ENCODE peak calls at places on chromosome 1, in six cellular contexts. G is HCT116, Y is endothelial cell of umbilical vein, X is K562, O is GM12878, D is HepG2. P is an unnamed sample.
A peak's percentile ranks its signal among the peaks of the same experiment; 100 is the strongest.

GRCh38 chr1:25673456-25673855 is 56.9 kb downstream of the MAN1C1 start:
- DNase-seq in Y (no peak), O (no peak), X (no peak), G (no peak), D (no peak), P (no peak)

GRCh38 chr1:21206117-21206516 is 29.4 kb upstream of the EIF4G3 start:
- DNase-seq in D (no peak), X (no peak), O (no peak), Y (no peak), G (no peak), P (no peak)

GRCh38 chr1:67710417-67710816 is 25.4 kb downstream of the GADD45A start:
- DNase-seq in X (no peak), D (no peak), G (no peak), O (no peak), Y (peak; percentile 83), P (no peak)

GRCh38 chr1:45375104-45376090 is 35.2 kb upstream of the MUTYH start:
- DNase-seq in D (no peak), O (no peak), G (no peak), X (no peak), Y (no peak), P (no peak)

GRCh38 chr1:242828199-242828598 is 303.7 kb upstream of the PLD5 start:
- DNase-seq in Y (no peak), O (no peak), G (no peak), D (peak; percentile 7), X (no peak), P (no peak)

GRCh38 chr1:23370744-23371710 is 1.4 kb upstream of the ZNF436 start:
- DNase-seq in Y (peak; percentile 82), O (no peak), D (no peak), G (no peak), X (peak; percentile 76), P (no peak)

GRCh38 chr1:205061665-205062069 is 18.7 kb downstream of the CNTN2 start:
- DNase-seq in Y (peak; percentile 71), G (peak; percentile 35), D (peak; percentile 49), O (peak; percentile 20), X (peak; percentile 83), P (peak; percentile 3)

GRCh38 chr1:2820731-2821372 is 19.4 kb upstream of the TTC34 start:
- DNase-seq in O (no peak), X (no peak), Y (no peak), D (no peak), G (no peak), P (no peak)

GRCh38 chr1:60573726-60574409 is 500.3 kb upstream of the C1orf87 start:
- DNase-seq in O (no peak), X (no peak), Y (peak; percentile 86), G (peak; percentile 27), D (peak; percentile 17), P (no peak)

GRCh38 chr1:191152776-191153175 is 675.1 kb upstream of the BRINP3 start:
- DNase-seq in Y (no peak), X (no peak), O (no peak), D (no peak), G (no peak), P (no peak)

GRCh38 chr1:244236101-244236500 is 185.0 kb downstream of the ZBTB18 start:
- DNase-seq in G (no peak), X (no peak), O (no peak), D (peak; percentile 10), Y (peak; percentile 87), P (no peak)

GRCh38 chr1:226476066-226476465 is 68.2 kb upstream of the PARP1 start:
- DNase-seq in G (no peak), D (no peak), X (no peak), O (no peak), Y (no peak), P (no peak)

GRCh38 chr1:44707112-44707881 is 23.7 kb downstream of the RNU5D-1 start:
- DNase-seq in Y (peak; percentile 20), O (no peak), D (peak; percentile 50), G (peak; percentile 61), X (no peak), P (no peak)

GRCh38 chr1:224720216-224720615 is 104.1 kb downstream of the CNIH3 start:
- DNase-seq in G (no peak), D (no peak), X (no peak), O (no peak), Y (no peak), P (no peak)

GRCh38 chr1:53535226-53535625 is 76.0 kb downstream of the DMRTB1 start:
- DNase-seq in D (no peak), G (no peak), Y (no peak), X (no peak), O (no peak), P (no peak)

GRCh38 chr1:201295346-201295745 is 12.0 kb downstream of the PKP1 start:
- DNase-seq in G (no peak), O (no peak), Y (no peak), X (no peak), D (no peak), P (no peak)

GRCh38 chr1:87331319-87332269 is 2.9 kb downstream of the LMO4 start:
- DNase-seq in O (no peak), X (peak; percentile 68), G (peak; percentile 80), Y (peak; percentile 67), D (peak; percentile 55), P (no peak)

GRCh38 chr1:54287821-54288220 is 87.9 kb downstream of the MRPL37 start:
- DNase-seq in O (no peak), D (no peak), G (no peak), Y (no peak), X (no peak), P (no peak)

GRCh38 chr1:226529891-226530290 is 18.7 kb upstream of the STUM start:
- DNase-seq in D (no peak), Y (no peak), O (no peak), G (no peak), X (no peak), P (no peak)

GRCh38 chr1:150629115-150629928 is at the start of gene ENSA:
- DNase-seq in O (peak; percentile 99), X (peak; percentile 91), Y (peak; percentile 99), G (peak; percentile 99), D (peak; percentile 99), P (peak; percentile 99)

GRCh38 chr1:167601442-167602380 is 28.3 kb upstream of the RCSD1 start:
- DNase-seq in D (no peak), G (no peak), O (no peak), Y (no peak), X (no peak), P (no peak)

GRCh38 chr1:184910005-184910404 is 64.3 kb downstream of the NIBAN1 start:
- DNase-seq in D (no peak), X (no peak), Y (no peak), G (no peak), O (no peak), P (no peak)

GRCh38 chr1:184911830-184912229 is 62.5 kb downstream of the NIBAN1 start:
- DNase-seq in G (no peak), O (no peak), X (no peak), Y (no peak), D (no peak), P (no peak)

GRCh38 chr1:184911103-184911502 is 63.2 kb downstream of the NIBAN1 start:
- DNase-seq in D (no peak), X (no peak), O (no peak), G (no peak), Y (no peak), P (no peak)

GRCh38 chr1:184912392-184912791 is 61.9 kb downstream of the NIBAN1 start:
- DNase-seq in Y (no peak), D (no peak), X (no peak), O (no peak), G (no peak), P (no peak)

GRCh38 chr1:184910596-184910995 is 63.7 kb downstream of the NIBAN1 start:
- DNase-seq in Y (no peak), G (no peak), O (no peak), X (no peak), D (no peak), P (no peak)
- TF ChIP-seq POLR2AphosphoS5 in Y (no peak), G (no peak), O (no peak), X (no peak), D (no peak), P (no peak)

GRCh38 chr1:108628666-108629065 is 32.2 kb downstream of the HENMT1 start:
- DNase-seq in G (no peak), O (no peak), X (no peak), Y (no peak), D (no peak), P (no peak)
- H3K9ac ChIP-seq in G (no peak overlapping the region), O (no peak overlapping the region), X (no peak overlapping the region), Y (no peak overlapping the region), D (no peak overlapping the region), P (no peak overlapping the region)

GRCh38 chr1:109241841-109242301 is 7.5 kb upstream of the CELSR2 start:
- DNase-seq in Y (no peak), G (no peak), O (no peak), D (no peak), X (no peak), P (no peak)

GRCh38 chr1:109241344-109241743 is 8.0 kb upstream of the CELSR2 start:
- DNase-seq in X (peak; percentile 83), O (no peak), G (no peak), D (no peak), Y (no peak), P (no peak)

GRCh38 chr1:109243221-109243620 is 6.1 kb upstream of the CELSR2 start:
- DNase-seq in D (no peak), O (no peak), Y (no peak), X (no peak), G (no peak), P (no peak)

GRCh38 chr1:109243860-109244552 is 5.3 kb upstream of the CELSR2 start:
- DNase-seq in X (no peak), D (no peak), G (no peak), Y (no peak), O (no peak), P (no peak)

DNA sequence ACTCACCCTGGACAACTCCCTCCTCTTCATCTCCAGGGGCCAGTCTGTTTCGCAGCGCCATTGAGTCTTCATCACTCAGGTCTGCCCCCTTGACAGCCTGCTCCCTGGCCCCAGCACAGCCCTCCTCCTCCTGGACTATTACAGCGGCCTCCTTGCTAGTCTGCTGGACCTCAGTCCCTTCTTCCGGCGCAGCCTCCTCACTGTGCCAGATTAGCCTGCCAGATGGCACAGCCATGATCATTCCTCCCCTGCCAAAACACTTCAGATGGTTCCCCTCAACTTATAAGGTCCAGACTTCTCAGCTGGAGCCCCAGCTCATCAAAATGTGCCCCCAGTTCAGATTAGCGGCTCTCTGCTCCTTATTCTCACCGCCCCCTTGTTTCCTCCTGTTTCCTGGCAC is 7.0 kb upstream of the CELSR2 start:
- DNase-seq in Y (no peak), D (no peak), X (no peak), O (no peak), G (no peak), P (no peak)
- TF ChIP-seq EZH2 in Y (no peak), D (no peak), X (no peak), O (no peak), G (no peak), P (no peak)

DNA sequence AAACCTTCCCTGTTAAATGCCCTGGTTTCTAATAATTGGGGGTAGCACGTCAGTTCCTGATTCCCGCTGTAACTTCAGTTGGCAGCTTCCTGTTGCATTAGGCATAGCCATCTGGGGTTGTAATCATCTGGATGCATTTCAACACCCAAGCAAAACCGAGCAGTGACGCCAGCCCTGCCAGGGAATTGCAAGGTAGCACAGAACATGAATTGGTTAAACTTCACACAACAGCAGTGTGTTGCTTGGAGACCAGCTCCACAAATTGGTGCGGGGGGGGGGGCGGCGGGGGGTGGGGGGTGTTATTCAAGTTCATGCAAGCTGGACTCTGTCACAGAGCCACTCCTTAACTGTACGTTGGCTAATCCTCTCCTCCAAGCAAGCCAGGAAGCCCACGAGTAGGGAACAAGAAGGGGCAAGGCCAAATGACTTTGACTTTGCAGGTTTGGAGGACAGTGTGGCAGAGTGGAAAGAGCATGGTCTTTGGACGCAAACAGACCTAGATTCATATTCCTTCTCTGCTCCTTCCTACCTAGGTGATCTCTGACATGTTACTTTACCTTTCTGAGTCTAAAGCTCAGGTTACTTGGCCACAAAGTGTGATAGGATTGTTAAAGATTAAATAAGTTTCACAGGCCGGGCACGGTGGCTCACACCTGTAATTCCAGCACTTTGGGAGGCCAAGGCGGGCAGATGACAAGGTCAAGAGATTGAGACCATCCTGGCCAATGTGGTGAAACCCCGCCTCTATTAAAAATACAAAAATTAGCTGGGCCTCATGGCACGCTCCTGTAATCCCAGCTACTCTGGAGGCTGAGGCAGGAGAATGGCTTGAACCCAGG is 4.7 kb downstream of the LAX1 start:
- DNase-seq in D (peak; percentile 73), O (no peak), Y (peak; percentile 68), G (no peak), X (no peak), P (peak; percentile 78)
- TF ChIP-seq POLR2AphosphoS5 in D (no peak), O (no peak), Y (no peak), G (no peak), X (no peak), P (no peak)